ENCODE peak calls at places on chromosomes 16 and 17, in six cellular contexts. One of them, this sample, is unnamed.

GRCh38 chr16:56812884-56813283 is 52.1 kb upstream of the SLC12A3 start:
- DNase-seq in HepG2: peak
- DNase-seq in H1: no peak
- DNase-seq in SK-N-SH: no peak
- DNase-seq in K562: no peak
- DNase-seq in HCT116: no peak
- DNase-seq in this sample: no peak

GRCh38 chr17:6843241-6843890 is 11.8 kb upstream of the TEKT1 start:
- DNase-seq in HCT116: peak
- DNase-seq in SK-N-SH: peak
- DNase-seq in HepG2: peak
- DNase-seq in H1: no peak
- DNase-seq in K562: peak
- DNase-seq in this sample: peak

GRCh38 chr17:74733365-74734122 is 3.5 kb upstream of the RAB37 start:
- DNase-seq in HCT116: no peak
- DNase-seq in SK-N-SH: no peak
- DNase-seq in HepG2: no peak
- DNase-seq in H1: no peak
- DNase-seq in K562: no peak
- DNase-seq in this sample: no peak

GRCh38 chr17:37708616-37709212 is 36.1 kb downstream of the HNF1B start:
- DNase-seq in HCT116: no peak
- DNase-seq in HepG2: peak
- DNase-seq in H1: no peak
- DNase-seq in K562: no peak
- DNase-seq in SK-N-SH: no peak
- DNase-seq in this sample: no peak

GRCh38 chr16:55989569-55989907 is 114.4 kb upstream of the CES5A start:
- DNase-seq in SK-N-SH: no peak
- DNase-seq in K562: no peak
- DNase-seq in HCT116: no peak
- DNase-seq in HepG2: no peak
- DNase-seq in H1: no peak
- DNase-seq in this sample: no peak

GRCh38 chr17:27442702-27443101 is 13.5 kb upstream of the KSR1 start:
- DNase-seq in HCT116: no peak
- DNase-seq in HepG2: no peak
- DNase-seq in SK-N-SH: no peak
- DNase-seq in H1: no peak
- DNase-seq in K562: no peak
- DNase-seq in this sample: no peak

GRCh38 chr17:76378548-76379274 is 5.7 kb upstream of the SPHK1 start:
- DNase-seq in SK-N-SH: peak
- DNase-seq in H1: no peak
- DNase-seq in HepG2: no peak
- DNase-seq in HCT116: no peak
- DNase-seq in K562: no peak
- DNase-seq in this sample: no peak

GRCh38 chr16:85004587-85005205 is 6.6 kb downstream of the ZDHHC7 start:
- DNase-seq in HCT116: no peak
- DNase-seq in K562: peak
- DNase-seq in HepG2: no peak
- DNase-seq in H1: no peak
- DNase-seq in SK-N-SH: no peak
- DNase-seq in this sample: no peak

GRCh38 chr17:74547736-74548135 is 1.8 kb upstream of the CD300C start:
- DNase-seq in K562: no peak
- DNase-seq in HCT116: no peak
- DNase-seq in H1: no peak
- DNase-seq in SK-N-SH: no peak
- DNase-seq in HepG2: no peak
- DNase-seq in this sample: no peak

GRCh38 chr16:12548270-12548983 is 255.3 kb downstream of the CPPED1 start:
- DNase-seq in H1: no peak
- DNase-seq in HCT116: no peak
- DNase-seq in K562: no peak
- DNase-seq in SK-N-SH: no peak
- DNase-seq in HepG2: no peak
- DNase-seq in this sample: no peak

GRCh38 chr16:67942200-67942509 is 1.8 kb downstream of the LCAT start:
- DNase-seq in HCT116: no peak
- DNase-seq in K562: peak
- DNase-seq in H1: peak
- DNase-seq in HepG2: peak
- DNase-seq in SK-N-SH: peak
- DNase-seq in this sample: peak

GRCh38 chr16:30902070-30902972 is 5.9 kb downstream of the CTF1 start:
- DNase-seq in SK-N-SH: peak
- DNase-seq in HCT116: no peak
- DNase-seq in K562: peak
- DNase-seq in HepG2: peak
- DNase-seq in H1: peak
- DNase-seq in this sample: no peak

GRCh38 chr16:66359811-66360608 is 6.5 kb upstream of the CDH5 start:
- DNase-seq in H1: no peak
- DNase-seq in HCT116: no peak
- DNase-seq in HepG2: no peak
- DNase-seq in SK-N-SH: no peak
- DNase-seq in K562: no peak
- DNase-seq in this sample: no peak

GRCh38 chr17:55062921-55063320 is 94.4 kb downstream of the STXBP4 start:
- DNase-seq in HepG2: no peak
- DNase-seq in H1: no peak
- DNase-seq in SK-N-SH: no peak
- DNase-seq in HCT116: no peak
- DNase-seq in K562: no peak
- DNase-seq in this sample: no peak

GRCh38 chr16:69566437-69567030 is 768 bp downstream of the NFAT5 start:
- DNase-seq in HCT116: no peak
- DNase-seq in SK-N-SH: peak
- DNase-seq in K562: peak
- DNase-seq in HepG2: peak
- DNase-seq in H1: peak
- DNase-seq in this sample: no peak

GRCh38 chr16:51181495-51181795 is 30.4 kb upstream of the SALL1 start:
- DNase-seq in HCT116: no peak
- DNase-seq in HepG2: no peak
- DNase-seq in H1: peak
- DNase-seq in K562: no peak
- DNase-seq in SK-N-SH: no peak
- DNase-seq in this sample: peak

GRCh38 chr16:918068-918467 is 52.7 kb downstream of the LMF1 start:
- DNase-seq in HCT116: no peak
- DNase-seq in HepG2: no peak
- DNase-seq in K562: no peak
- DNase-seq in SK-N-SH: no peak
- DNase-seq in H1: no peak
- DNase-seq in this sample: no peak

GRCh38 chr17:38797091-38797490 is 2.3 kb downstream of the PIP4K2B start:
- DNase-seq in K562: no peak
- DNase-seq in HCT116: no peak
- DNase-seq in SK-N-SH: no peak
- DNase-seq in HepG2: no peak
- DNase-seq in H1: no peak
- DNase-seq in this sample: no peak

GRCh38 chr16:75580-76501 is 2.2 kb upstream of the MPG start:
- DNase-seq in HepG2: peak
- DNase-seq in HCT116: no peak
- DNase-seq in K562: peak
- DNase-seq in SK-N-SH: peak
- DNase-seq in H1: no peak
- DNase-seq in this sample: no peak

GRCh38 chr16:70160821-70161220 is 12.8 kb upstream of the CLEC18C start:
- DNase-seq in K562: no peak
- DNase-seq in SK-N-SH: no peak
- DNase-seq in HepG2: no peak
- DNase-seq in H1: no peak
- DNase-seq in HCT116: no peak
- DNase-seq in this sample: no peak

GRCh38 chr16:1152651-1153259 is at the start of gene CACNA1H:
- DNase-seq in H1: peak
- DNase-seq in K562: peak
- DNase-seq in HCT116: no peak
- DNase-seq in HepG2: no peak
- DNase-seq in SK-N-SH: peak
- DNase-seq in this sample: no peak

GRCh38 chr16:68869492-68870084 is 26.3 kb downstream of the TANGO6 start:
- DNase-seq in H1: no peak
- DNase-seq in HepG2: no peak
- DNase-seq in K562: no peak
- DNase-seq in SK-N-SH: no peak
- DNase-seq in HCT116: no peak
- DNase-seq in this sample: no peak

GRCh38 chr17:72126575-72127486 is 6.0 kb downstream of the SOX9 start:
- DNase-seq in HepG2: peak
- DNase-seq in K562: no peak
- DNase-seq in H1: no peak
- DNase-seq in SK-N-SH: peak
- DNase-seq in HCT116: peak
- DNase-seq in this sample: no peak

GRCh38 chr17:73480740-73481139 is 163.5 kb downstream of the SDK2 start:
- DNase-seq in HCT116: no peak
- DNase-seq in H1: no peak
- DNase-seq in K562: no peak
- DNase-seq in HepG2: no peak
- DNase-seq in SK-N-SH: no peak
- DNase-seq in this sample: no peak

GRCh38 chr16:200388-200787 is 20.1 kb downstream of the HBQ1 start:
- DNase-seq in H1: no peak
- DNase-seq in HepG2: no peak
- DNase-seq in HCT116: no peak
- DNase-seq in K562: no peak
- DNase-seq in SK-N-SH: no peak
- DNase-seq in this sample: peak

GRCh38 chr17:66727634-66728570 is 107.0 kb upstream of the CACNG5 start:
- DNase-seq in H1: peak
- DNase-seq in SK-N-SH: peak
- DNase-seq in HepG2: peak
- DNase-seq in K562: peak
- DNase-seq in HCT116: peak
- DNase-seq in this sample: peak

GRCh38 chr16:70162041-70162451 is 11.5 kb upstream of the CLEC18C start:
- DNase-seq in HepG2: peak
- DNase-seq in K562: peak
- DNase-seq in H1: no peak
- DNase-seq in HCT116: no peak
- DNase-seq in SK-N-SH: peak
- DNase-seq in this sample: no peak

GRCh38 chr16:31452631-31453106 is 6.6 kb upstream of the ARMC5 start:
- DNase-seq in HCT116: no peak
- DNase-seq in HepG2: no peak
- DNase-seq in H1: no peak
- DNase-seq in SK-N-SH: no peak
- DNase-seq in K562: peak
- DNase-seq in this sample: peak

GRCh38 chr17:43860927-43861622 is 14.1 kb downstream of the CD300LG start:
- DNase-seq in H1: no peak
- DNase-seq in HepG2: no peak
- DNase-seq in SK-N-SH: no peak
- DNase-seq in K562: no peak
- DNase-seq in HCT116: no peak
- DNase-seq in this sample: no peak

GRCh38 chr17:3012926-3013581 is 50.4 kb downstream of the OR1D5 start:
- DNase-seq in SK-N-SH: peak
- DNase-seq in HepG2: peak
- DNase-seq in K562: peak
- DNase-seq in H1: peak
- DNase-seq in HCT116: peak
- DNase-seq in this sample: peak

GRCh38 chr17:36534881-36535668 is at the start of gene PIGW:
- DNase-seq in SK-N-SH: peak
- DNase-seq in HCT116: peak
- DNase-seq in K562: peak
- DNase-seq in H1: peak
- DNase-seq in HepG2: peak
- DNase-seq in this sample: peak
- TF ChIP-seq YY1 in SK-N-SH: peak
- TF ChIP-seq YY1 in HCT116: peak
- TF ChIP-seq YY1 in K562: peak
- TF ChIP-seq YY1 in H1: peak
- TF ChIP-seq YY1 in HepG2: peak
- TF ChIP-seq YY1 in this sample: peak

DNA sequence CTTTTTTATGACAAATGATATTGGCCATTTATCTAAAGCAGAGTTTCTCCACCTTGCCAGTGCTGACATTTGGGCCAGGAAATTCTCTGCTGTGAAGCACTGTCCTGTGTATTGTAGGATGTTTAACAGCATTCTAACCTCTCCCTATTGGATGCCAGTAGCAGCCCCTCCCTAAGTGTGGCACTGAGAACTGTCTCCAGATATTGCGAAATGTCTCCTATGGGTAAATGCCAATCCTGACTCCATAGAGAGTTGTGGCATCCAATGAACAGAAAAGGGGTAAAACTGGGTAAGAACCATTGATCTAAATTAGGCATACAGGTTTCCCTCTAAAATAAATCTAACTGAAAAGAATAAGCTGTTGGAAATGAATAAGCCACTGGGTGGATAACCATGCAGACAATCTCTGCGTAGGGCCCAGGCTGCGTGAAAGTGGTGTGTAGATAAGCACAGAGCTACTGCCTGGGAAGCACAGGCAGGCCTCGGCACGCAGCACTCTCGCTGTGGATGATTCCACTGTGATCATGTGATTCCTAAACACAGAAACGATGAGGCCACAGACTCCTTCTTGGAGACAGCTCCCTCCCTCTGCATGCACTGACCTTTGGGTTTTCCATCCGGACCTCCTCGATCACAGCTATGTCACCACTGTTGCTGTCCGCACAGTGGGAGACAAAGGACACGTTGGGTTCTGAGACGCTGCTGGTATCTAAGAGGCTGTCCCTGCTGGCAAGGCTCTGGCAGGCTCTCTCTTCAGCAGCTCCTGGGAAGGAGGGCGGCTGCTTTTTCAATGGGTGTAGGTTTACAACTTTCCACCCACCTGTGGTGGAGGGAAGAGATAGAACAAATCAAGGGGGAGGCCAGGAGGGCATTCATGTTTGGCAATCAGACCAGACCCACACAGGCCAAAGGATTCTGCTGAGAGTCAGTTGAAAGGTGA is 44.1 kb downstream of the GTF3C1 start:
- DNase-seq in HepG2: no peak
- DNase-seq in SK-N-SH: no peak
- DNase-seq in K562: no peak
- DNase-seq in H1: no peak
- DNase-seq in HCT116: no peak
- DNase-seq in this sample: no peak
- TF ChIP-seq YY1 in HepG2: no peak
- TF ChIP-seq YY1 in SK-N-SH: no peak
- TF ChIP-seq YY1 in K562: no peak
- TF ChIP-seq YY1 in H1: no peak
- TF ChIP-seq YY1 in HCT116: no peak
- TF ChIP-seq YY1 in this sample: no peak

GRCh38 chr17:29043539-29044165 is 711 bp downstream of the PIPOX start:
- DNase-seq in SK-N-SH: no peak
- DNase-seq in H1: no peak
- DNase-seq in HCT116: no peak
- DNase-seq in HepG2: no peak
- DNase-seq in K562: no peak
- DNase-seq in this sample: no peak
- TF ChIP-seq YY1 in SK-N-SH: no peak
- TF ChIP-seq YY1 in H1: no peak
- TF ChIP-seq YY1 in HCT116: no peak
- TF ChIP-seq YY1 in HepG2: no peak
- TF ChIP-seq YY1 in K562: no peak
- TF ChIP-seq YY1 in this sample: no peak

GRCh38 chr17:81518785-81519283 is 6.2 kb upstream of the ACTG1 start:
- DNase-seq in HepG2: no peak
- DNase-seq in SK-N-SH: no peak
- DNase-seq in H1: no peak
- DNase-seq in K562: peak
- DNase-seq in HCT116: no peak
- DNase-seq in this sample: no peak
- TF ChIP-seq YY1 in HepG2: no peak
- TF ChIP-seq YY1 in SK-N-SH: no peak
- TF ChIP-seq YY1 in H1: no peak
- TF ChIP-seq YY1 in K562: no peak
- TF ChIP-seq YY1 in HCT116: no peak
- TF ChIP-seq YY1 in this sample: no peak

This sample was measured in NT2/D1.